ENCODE peak calls at places on chromosomes 3 and 15, in four cellular contexts. One of them, this sample, is unnamed.

GRCh38 chr3:69085543-69086132 is 901 bp downstream of the ARL6IP5 start:
- DNase-seq in right cardiac atrium: no peak
- DNase-seq in iris pigment epithelial cell: peak; percentile 23
- DNase-seq in thoracic aorta: no peak
- DNase-seq in this sample: no peak

GRCh38 chr15:67091073-67091965 is 25.9 kb downstream of the SMAD3 start:
- DNase-seq in right cardiac atrium: peak; percentile 83
- DNase-seq in iris pigment epithelial cell: peak; percentile 99
- DNase-seq in thoracic aorta: no peak
- DNase-seq in this sample: peak; percentile 89

GRCh38 chr3:133206921-133207320 is 168.7 kb downstream of the TMEM108 start:
- DNase-seq in right cardiac atrium: no peak
- DNase-seq in iris pigment epithelial cell: no peak
- DNase-seq in thoracic aorta: no peak
- DNase-seq in this sample: no peak

GRCh38 chr3:178960191-178960590 is 111.4 kb downstream of the ZMAT3 start:
- DNase-seq in right cardiac atrium: no peak
- DNase-seq in iris pigment epithelial cell: peak; percentile 32
- DNase-seq in thoracic aorta: no peak
- DNase-seq in this sample: no peak

GRCh38 chr3:38163117-38163870 is 2.0 kb upstream of the OXSR1 start:
- DNase-seq in right cardiac atrium: no peak
- DNase-seq in iris pigment epithelial cell: no peak
- DNase-seq in thoracic aorta: no peak
- DNase-seq in this sample: no peak

GRCh38 chr3:175075269-175075668 is 216.1 kb downstream of the NAALADL2 start:
- DNase-seq in right cardiac atrium: no peak
- DNase-seq in iris pigment epithelial cell: peak; percentile 43
- DNase-seq in thoracic aorta: no peak
- DNase-seq in this sample: no peak

GRCh38 chr3:43218156-43218555 is 68.2 kb upstream of the SNRK start:
- DNase-seq in right cardiac atrium: no peak
- DNase-seq in iris pigment epithelial cell: no peak
- DNase-seq in thoracic aorta: no peak
- DNase-seq in this sample: no peak

GRCh38 chr3:58563386-58564035 is 13.7 kb downstream of the FAM107A start:
- DNase-seq in right cardiac atrium: no peak
- DNase-seq in iris pigment epithelial cell: no peak
- DNase-seq in thoracic aorta: no peak
- DNase-seq in this sample: no peak

GRCh38 chr15:74621936-74622335 is 6.3 kb downstream of the CLK3 start:
- DNase-seq in right cardiac atrium: no peak
- DNase-seq in iris pigment epithelial cell: no peak
- DNase-seq in thoracic aorta: no peak
- DNase-seq in this sample: no peak

GRCh38 chr3:39056151-39056550 is 4.3 kb downstream of the WDR48 start:
- DNase-seq in right cardiac atrium: no peak
- DNase-seq in iris pigment epithelial cell: peak; percentile 26
- DNase-seq in thoracic aorta: no peak
- DNase-seq in this sample: no peak

GRCh38 chr3:28224430-28224829 is 17.0 kb upstream of the CMC1 start:
- DNase-seq in right cardiac atrium: no peak
- DNase-seq in iris pigment epithelial cell: no peak
- DNase-seq in thoracic aorta: no peak
- DNase-seq in this sample: no peak

GRCh38 chr3:189625566-189625965 is 5.6 kb upstream of the TP63 start:
- DNase-seq in right cardiac atrium: no peak
- DNase-seq in iris pigment epithelial cell: no peak
- DNase-seq in thoracic aorta: no peak
- DNase-seq in this sample: no peak

GRCh38 chr3:108605491-108605890 is 16.0 kb downstream of the DZIP3 start:
- DNase-seq in right cardiac atrium: no peak
- DNase-seq in iris pigment epithelial cell: no peak
- DNase-seq in thoracic aorta: no peak
- DNase-seq in this sample: no peak

GRCh38 chr15:52496776-52497470 is 31.8 kb downstream of the MYO5A start:
- DNase-seq in right cardiac atrium: no peak
- DNase-seq in iris pigment epithelial cell: no peak
- DNase-seq in thoracic aorta: no peak
- DNase-seq in this sample: no peak

GRCh38 chr3:61381745-61382392 is 130.6 kb upstream of the FHIT start:
- DNase-seq in right cardiac atrium: no peak
- DNase-seq in iris pigment epithelial cell: peak; percentile 34
- DNase-seq in thoracic aorta: no peak
- DNase-seq in this sample: no peak

GRCh38 chr15:94229591-94230365 is 1.6 kb upstream of the MCTP2 start:
- DNase-seq in right cardiac atrium: no peak
- DNase-seq in iris pigment epithelial cell: no peak
- DNase-seq in thoracic aorta: no peak
- DNase-seq in this sample: no peak

GRCh38 chr3:11641683-11642407 is 1.9 kb downstream of the VGLL4 start:
- DNase-seq in right cardiac atrium: no peak
- DNase-seq in iris pigment epithelial cell: peak; percentile 81
- DNase-seq in thoracic aorta: no peak
- DNase-seq in this sample: peak; percentile 61

GRCh38 chr3:178200316-178200715 is 335.9 kb upstream of the KCNMB2 start:
- DNase-seq in right cardiac atrium: no peak
- DNase-seq in iris pigment epithelial cell: no peak
- DNase-seq in thoracic aorta: no peak
- DNase-seq in this sample: no peak

GRCh38 chr3:170903123-170903522 is 5.3 kb downstream of the EIF5A2 start:
- DNase-seq in right cardiac atrium: no peak
- DNase-seq in iris pigment epithelial cell: no peak
- DNase-seq in thoracic aorta: no peak
- DNase-seq in this sample: no peak

GRCh38 chr3:37118163-37118562 is 56.2 kb downstream of the LRRFIP2 start:
- DNase-seq in right cardiac atrium: no peak
- DNase-seq in iris pigment epithelial cell: no peak
- DNase-seq in thoracic aorta: no peak
- DNase-seq in this sample: no peak

GRCh38 chr3:86969500-86970189 is 21.3 kb downstream of the VGLL3 start:
- DNase-seq in right cardiac atrium: no peak
- DNase-seq in iris pigment epithelial cell: peak; percentile 63
- DNase-seq in thoracic aorta: no peak
- DNase-seq in this sample: no peak

GRCh38 chr3:12658593-12659058 is 5.3 kb downstream of the RAF1 start:
- DNase-seq in right cardiac atrium: no peak
- DNase-seq in iris pigment epithelial cell: peak; percentile 64
- DNase-seq in thoracic aorta: no peak
- DNase-seq in this sample: no peak

GRCh38 chr3:32176989-32177701 is 61.3 kb upstream of the CMTM8 start:
- DNase-seq in right cardiac atrium: no peak
- DNase-seq in iris pigment epithelial cell: peak; percentile 58
- DNase-seq in thoracic aorta: no peak
- DNase-seq in this sample: no peak

GRCh38 chr15:55319537-55320325 is 709 bp downstream of the PIGB start:
- DNase-seq in right cardiac atrium: no peak
- DNase-seq in iris pigment epithelial cell: peak; percentile 11
- DNase-seq in thoracic aorta: no peak
- DNase-seq in this sample: no peak

GRCh38 chr3:30770387-30770786 is 124.1 kb downstream of the GADL1 start:
- DNase-seq in right cardiac atrium: no peak
- DNase-seq in iris pigment epithelial cell: peak; percentile 95
- DNase-seq in thoracic aorta: peak; percentile 4
- DNase-seq in this sample: peak; percentile 60

GRCh38 chr3:187571701-187572100 is 98.5 kb downstream of the SST start:
- DNase-seq in right cardiac atrium: no peak
- DNase-seq in iris pigment epithelial cell: no peak
- DNase-seq in thoracic aorta: no peak
- DNase-seq in this sample: no peak

GRCh38 chr3:48233542-48233941 is 7.4 kb upstream of the ZNF589 start:
- DNase-seq in right cardiac atrium: no peak
- DNase-seq in iris pigment epithelial cell: no peak
- DNase-seq in thoracic aorta: no peak
- DNase-seq in this sample: no peak

GRCh38 chr3:10510086-10510742 is 4.8 kb upstream of the ATP2B2 start:
- DNase-seq in right cardiac atrium: no peak
- DNase-seq in iris pigment epithelial cell: no peak
- DNase-seq in thoracic aorta: no peak
- DNase-seq in this sample: no peak

GRCh38 chr3:5245927-5246326 is 58.4 kb downstream of the EDEM1 start:
- DNase-seq in right cardiac atrium: no peak
- DNase-seq in iris pigment epithelial cell: no peak
- DNase-seq in thoracic aorta: no peak
- DNase-seq in this sample: no peak

GRCh38 chr3:48232734-48233133 is 8.2 kb upstream of the ZNF589 start:
- DNase-seq in right cardiac atrium: peak; percentile 85
- DNase-seq in iris pigment epithelial cell: peak; percentile 50
- DNase-seq in thoracic aorta: no peak
- DNase-seq in this sample: peak; percentile 58

GRCh38 chr3:42116466-42116865 is 25.3 kb downstream of the TRAK1 start:
- DNase-seq in right cardiac atrium: no peak
- DNase-seq in iris pigment epithelial cell: no peak
- DNase-seq in thoracic aorta: no peak
- DNase-seq in this sample: no peak

GRCh38 chr15:77064539-77065308 is 6.2 kb downstream of the TSPAN3 start:
- DNase-seq in right cardiac atrium: no peak
- DNase-seq in iris pigment epithelial cell: peak; percentile 76
- DNase-seq in thoracic aorta: no peak
- DNase-seq in this sample: no peak

GRCh38 chr15:85482896-85483295 is 102.5 kb downstream of the AKAP13 start:
- DNase-seq in right cardiac atrium: no peak
- DNase-seq in iris pigment epithelial cell: peak; percentile 93
- DNase-seq in thoracic aorta: no peak
- DNase-seq in this sample: no peak